ENCODE peak calls at places on chromosomes 13 and 19, in eight cellular contexts. One of them, this sample, is unnamed.

GRCh38 chr19:35264281-35265125 is 4.3 kb upstream of the USF2 start:
- DNase-seq in K562: no peak
- DNase-seq in fibroblast of lung: no peak
- DNase-seq in H1: no peak
- DNase-seq in MM.1S: no peak
- DNase-seq in PC-9: no peak
- DNase-seq in GM23338: no peak
- DNase-seq in neural progenitor cell: no peak
- DNase-seq in this sample: no peak

GRCh38 chr13:50125556-50126377 is 110.5 kb downstream of the KCNRG start:
- DNase-seq in fibroblast of lung: peak
- DNase-seq in H1: no peak
- DNase-seq in MM.1S: peak
- DNase-seq in PC-9: peak
- DNase-seq in neural progenitor cell: peak
- DNase-seq in GM23338: peak
- DNase-seq in K562: peak
- DNase-seq in this sample: peak

GRCh38 chr19:52110780-52111179 is 15.2 kb upstream of the ZNF841 start:
- DNase-seq in neural progenitor cell: no peak
- DNase-seq in PC-9: no peak
- DNase-seq in GM23338: no peak
- DNase-seq in MM.1S: no peak
- DNase-seq in fibroblast of lung: no peak
- DNase-seq in K562: no peak
- DNase-seq in H1: no peak
- DNase-seq in this sample: no peak

GRCh38 chr19:50167314-50167721 is 4.2 kb upstream of the IZUMO2 start:
- DNase-seq in MM.1S: no peak
- DNase-seq in fibroblast of lung: no peak
- DNase-seq in neural progenitor cell: peak
- DNase-seq in K562: no peak
- DNase-seq in GM23338: peak
- DNase-seq in PC-9: peak
- DNase-seq in H1: no peak
- DNase-seq in this sample: no peak

GRCh38 chr13:99657848-99658265 is 156.6 kb downstream of the TM9SF2 start:
- DNase-seq in GM23338: peak
- DNase-seq in MM.1S: no peak
- DNase-seq in fibroblast of lung: peak
- DNase-seq in H1: no peak
- DNase-seq in neural progenitor cell: peak
- DNase-seq in K562: no peak
- DNase-seq in PC-9: no peak
- DNase-seq in this sample: peak

GRCh38 chr13:100815476-100816046 is 141.0 kb upstream of the TMTC4 start:
- DNase-seq in neural progenitor cell: no peak
- DNase-seq in GM23338: peak
- DNase-seq in PC-9: no peak
- DNase-seq in MM.1S: no peak
- DNase-seq in K562: no peak
- DNase-seq in fibroblast of lung: no peak
- DNase-seq in H1: peak
- DNase-seq in this sample: no peak

GRCh38 chr13:20798027-20798426 is 24.3 kb upstream of the EEF1AKMT1 start:
- DNase-seq in fibroblast of lung: no peak
- DNase-seq in GM23338: no peak
- DNase-seq in MM.1S: no peak
- DNase-seq in H1: no peak
- DNase-seq in PC-9: no peak
- DNase-seq in K562: no peak
- DNase-seq in neural progenitor cell: no peak
- DNase-seq in this sample: no peak

GRCh38 chr19:32396046-32396652 is 9.4 kb upstream of the DPY19L3 start:
- DNase-seq in H1: no peak
- DNase-seq in neural progenitor cell: no peak
- DNase-seq in PC-9: no peak
- DNase-seq in K562: no peak
- DNase-seq in fibroblast of lung: no peak
- DNase-seq in GM23338: no peak
- DNase-seq in MM.1S: no peak
- DNase-seq in this sample: no peak

DNA sequence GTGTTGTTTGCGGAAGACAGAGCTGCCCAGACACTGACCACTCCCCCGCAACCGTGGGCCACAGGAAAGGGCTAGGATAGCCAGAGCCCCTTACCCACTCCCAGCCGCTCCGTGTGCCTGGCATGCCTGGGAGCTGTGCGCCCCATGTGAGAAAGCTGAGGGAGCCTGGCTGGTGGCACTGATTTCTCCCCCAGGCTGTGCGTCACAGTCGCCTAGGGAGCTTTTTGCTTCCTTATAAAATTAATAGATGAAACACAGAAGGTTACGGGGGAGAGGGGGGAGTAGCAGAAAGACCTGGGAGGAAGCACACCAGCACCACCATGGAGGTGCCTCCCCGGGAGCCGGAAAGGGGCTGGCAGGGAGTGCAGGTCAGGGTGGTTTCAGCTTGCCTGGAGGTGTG is 24.7 kb downstream of the DPF1 start:
- DNase-seq in MM.1S: no peak
- DNase-seq in GM23338: no peak
- DNase-seq in PC-9: no peak
- DNase-seq in K562: no peak
- DNase-seq in H1: no peak
- DNase-seq in fibroblast of lung: no peak
- DNase-seq in neural progenitor cell: no peak
- DNase-seq in this sample: no peak
- H2AFZ ChIP-seq in MM.1S: no peak
- H2AFZ ChIP-seq in GM23338: no peak
- H2AFZ ChIP-seq in PC-9: no peak
- H2AFZ ChIP-seq in K562: no peak
- H2AFZ ChIP-seq in H1: no peak
- H2AFZ ChIP-seq in fibroblast of lung: no peak
- H2AFZ ChIP-seq in neural progenitor cell: no peak
- H2AFZ ChIP-seq in this sample: no peak

GRCh38 chr13:113732176-113732960 is 26.7 kb upstream of the TMEM255B start:
- DNase-seq in neural progenitor cell: no peak
- DNase-seq in fibroblast of lung: no peak
- DNase-seq in K562: no peak
- DNase-seq in GM23338: no peak
- DNase-seq in MM.1S: no peak
- DNase-seq in H1: no peak
- DNase-seq in PC-9: no peak
- DNase-seq in this sample: no peak
- TF ChIP-seq EZH2 in neural progenitor cell: no peak
- TF ChIP-seq EZH2 in fibroblast of lung: no peak
- TF ChIP-seq EZH2 in K562: no peak
- TF ChIP-seq EZH2 in GM23338: no peak
- TF ChIP-seq EZH2 in MM.1S: no peak
- TF ChIP-seq EZH2 in H1: no peak
- TF ChIP-seq EZH2 in PC-9: no peak
- TF ChIP-seq EZH2 in this sample: no peak

GRCh38 chr13:56019606-56020005 is 1121.1 kb upstream of the PRR20A start:
- DNase-seq in K562: no peak
- DNase-seq in GM23338: no peak
- DNase-seq in H1: no peak
- DNase-seq in PC-9: no peak
- DNase-seq in neural progenitor cell: no peak
- DNase-seq in fibroblast of lung: no peak
- DNase-seq in MM.1S: no peak
- DNase-seq in this sample: no peak
- H2AFZ ChIP-seq in K562: no peak
- H2AFZ ChIP-seq in GM23338: no peak
- H2AFZ ChIP-seq in H1: no peak
- H2AFZ ChIP-seq in PC-9: no peak
- H2AFZ ChIP-seq in neural progenitor cell: no peak
- H2AFZ ChIP-seq in fibroblast of lung: no peak
- H2AFZ ChIP-seq in MM.1S: no peak
- H2AFZ ChIP-seq in this sample: no peak

GRCh38 chr19:42313840-42314755 is 989 bp downstream of the TMEM145 start:
- DNase-seq in K562: no peak
- DNase-seq in neural progenitor cell: no peak
- DNase-seq in GM23338: no peak
- DNase-seq in PC-9: no peak
- DNase-seq in MM.1S: no peak
- DNase-seq in fibroblast of lung: no peak
- DNase-seq in H1: no peak
- DNase-seq in this sample: no peak
- TF ChIP-seq EZH2 in K562: no peak
- TF ChIP-seq EZH2 in neural progenitor cell: no peak
- TF ChIP-seq EZH2 in GM23338: no peak
- TF ChIP-seq EZH2 in PC-9: no peak
- TF ChIP-seq EZH2 in MM.1S: no peak
- TF ChIP-seq EZH2 in fibroblast of lung: no peak
- TF ChIP-seq EZH2 in H1: no peak
- TF ChIP-seq EZH2 in this sample: no peak

GRCh38 chr19:27740396-27740795 is 1472.6 kb downstream of the UQCRFS1 start:
- DNase-seq in GM23338: no peak
- DNase-seq in H1: no peak
- DNase-seq in MM.1S: no peak
- DNase-seq in K562: no peak
- DNase-seq in PC-9: no peak
- DNase-seq in neural progenitor cell: no peak
- DNase-seq in fibroblast of lung: no peak
- DNase-seq in this sample: no peak
- H2AFZ ChIP-seq in GM23338: no peak
- H2AFZ ChIP-seq in H1: no peak
- H2AFZ ChIP-seq in MM.1S: no peak
- H2AFZ ChIP-seq in K562: no peak
- H2AFZ ChIP-seq in PC-9: no peak
- H2AFZ ChIP-seq in neural progenitor cell: no peak
- H2AFZ ChIP-seq in fibroblast of lung: no peak
- H2AFZ ChIP-seq in this sample: no peak

GRCh38 chr19:29526730-29527499 is 1.1 kb downstream of the VSTM2B start:
- DNase-seq in MM.1S: no peak
- DNase-seq in neural progenitor cell: peak
- DNase-seq in fibroblast of lung: no peak
- DNase-seq in K562: peak
- DNase-seq in PC-9: no peak
- DNase-seq in H1: no peak
- DNase-seq in GM23338: peak
- DNase-seq in this sample: no peak

GRCh38 chr19:29525901-29526729 is at the start of gene VSTM2B:
- DNase-seq in fibroblast of lung: no peak
- DNase-seq in MM.1S: no peak
- DNase-seq in neural progenitor cell: peak
- DNase-seq in GM23338: peak
- DNase-seq in H1: no peak
- DNase-seq in PC-9: no peak
- DNase-seq in K562: no peak
- DNase-seq in this sample: no peak

GRCh38 chr19:29524201-29524911 is 1.4 kb upstream of the VSTM2B start:
- DNase-seq in neural progenitor cell: peak
- DNase-seq in K562: no peak
- DNase-seq in GM23338: peak
- DNase-seq in H1: no peak
- DNase-seq in PC-9: no peak
- DNase-seq in MM.1S: no peak
- DNase-seq in fibroblast of lung: no peak
- DNase-seq in this sample: no peak

GRCh38 chr19:29523568-29523967 is 2.2 kb upstream of the VSTM2B start:
- DNase-seq in neural progenitor cell: no peak
- DNase-seq in PC-9: no peak
- DNase-seq in H1: no peak
- DNase-seq in K562: no peak
- DNase-seq in GM23338: no peak
- DNase-seq in MM.1S: no peak
- DNase-seq in fibroblast of lung: no peak
- DNase-seq in this sample: no peak

DNA sequence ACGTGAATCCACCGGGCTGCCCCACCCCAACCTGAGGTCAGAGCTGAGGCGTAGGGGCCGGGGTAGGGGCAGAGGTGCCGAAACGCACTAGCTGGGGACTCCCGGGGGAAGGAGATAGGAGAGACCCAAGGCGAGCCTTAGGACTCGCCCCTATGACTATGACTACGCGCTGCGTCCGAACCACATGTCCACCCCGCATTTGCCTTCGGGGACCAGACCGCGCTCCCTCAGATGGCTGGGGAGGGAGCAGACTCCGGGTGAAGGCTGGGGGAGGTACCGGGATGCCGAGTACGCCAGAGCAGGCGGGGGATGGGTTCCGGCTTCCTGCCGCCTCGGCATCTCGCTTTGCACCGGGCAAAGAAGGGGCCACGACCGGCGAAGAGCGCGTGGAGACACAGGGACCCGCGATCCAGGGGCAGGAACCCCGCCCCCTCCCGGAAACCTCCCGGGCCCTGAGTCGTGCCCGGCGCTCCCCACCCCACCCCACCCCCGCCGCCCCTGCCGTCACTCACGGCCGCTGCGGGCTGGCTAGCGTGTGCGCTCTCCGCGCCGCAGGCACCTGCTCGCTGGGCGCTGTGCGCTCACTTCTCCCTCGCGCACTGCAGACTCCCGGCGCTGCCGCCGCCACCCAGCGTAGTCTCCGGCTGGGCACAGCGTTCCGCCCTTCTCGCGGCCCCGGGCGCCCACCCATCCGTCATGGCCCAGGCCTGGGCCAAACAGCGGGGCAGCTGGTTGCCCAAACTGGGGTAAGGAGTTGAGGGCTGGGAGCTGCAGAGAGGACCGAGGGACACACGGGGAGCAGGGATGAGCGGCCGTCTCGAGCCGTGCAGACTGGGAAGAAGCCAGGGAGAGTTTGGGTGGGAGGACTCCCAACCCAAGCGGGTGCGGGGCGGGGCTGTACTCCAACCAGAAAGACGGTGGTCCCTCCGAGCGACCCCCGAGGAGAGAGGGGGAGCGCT is 603 bp upstream of the VSTM2B start:
- DNase-seq in PC-9: no peak
- DNase-seq in K562: no peak
- DNase-seq in GM23338: peak
- DNase-seq in neural progenitor cell: peak
- DNase-seq in fibroblast of lung: no peak
- DNase-seq in H1: no peak
- DNase-seq in MM.1S: no peak
- DNase-seq in this sample: no peak
- TF ChIP-seq EZH2 in PC-9: no peak
- TF ChIP-seq EZH2 in K562: no peak
- TF ChIP-seq EZH2 in GM23338: peak
- TF ChIP-seq EZH2 in neural progenitor cell: peak
- TF ChIP-seq EZH2 in fibroblast of lung: no peak
- TF ChIP-seq EZH2 in H1: peak
- TF ChIP-seq EZH2 in MM.1S: no peak
- TF ChIP-seq EZH2 in this sample: peak

GRCh38 chr13:78753457-78753856 is 94.5 kb upstream of the OBI1 start:
- DNase-seq in MM.1S: no peak
- DNase-seq in neural progenitor cell: no peak
- DNase-seq in H1: no peak
- DNase-seq in GM23338: no peak
- DNase-seq in fibroblast of lung: no peak
- DNase-seq in K562: no peak
- DNase-seq in PC-9: no peak
- DNase-seq in this sample: no peak
- H2AFZ ChIP-seq in MM.1S: no peak
- H2AFZ ChIP-seq in neural progenitor cell: peak
- H2AFZ ChIP-seq in H1: peak
- H2AFZ ChIP-seq in GM23338: peak
- H2AFZ ChIP-seq in fibroblast of lung: no peak
- H2AFZ ChIP-seq in K562: no peak
- H2AFZ ChIP-seq in PC-9: no peak
- H2AFZ ChIP-seq in this sample: no peak